ENCODE peak calls at places on chromosomes 12 and 14, in seven cellular contexts. C is sigmoid colon, Q is suprapubic skin, K is upper lobe of left lung, H is ovary, O is stomach, N is HepG2. F is an unnamed sample.

GRCh38 chr12:85874064-85874463 is at the start of gene NTS:
- DNase-seq in H (no peak), K (no peak), N (no peak), C (no peak), Q (no peak), O (no peak), F (no peak)

GRCh38 chr14:33460119-33460518 is 490.8 kb downstream of the EGLN3 start:
- DNase-seq in C (peak), K (no peak), H (no peak), N (no peak), O (no peak), Q (no peak), F (no peak)

GRCh38 chr14:61678966-61679365 is 16.3 kb upstream of the HIF1A start:
- DNase-seq in O (no peak), K (no peak), H (no peak), C (no peak), Q (no peak), N (no peak), F (no peak)

GRCh38 chr12:99975321-99975720 is 9.4 kb downstream of the ANKS1B start:
- DNase-seq in Q (no peak), C (no peak), K (no peak), N (no peak), O (no peak), H (no peak), F (no peak)

GRCh38 chr12:132356686-132357622 is 27.6 kb upstream of the GALNT9 start:
- DNase-seq in O (no peak), H (peak), N (no peak), C (peak), Q (no peak), K (peak), F (no peak)

GRCh38 chr12:112759786-112760185 is 31.8 kb upstream of the RPH3A start:
- DNase-seq in Q (no peak), N (no peak), O (no peak), C (no peak), H (no peak), K (peak), F (no peak)

GRCh38 chr14:22737052-22737451 is 29.4 kb upstream of the OXA1L start:
- DNase-seq in O (no peak), K (no peak), N (no peak), Q (no peak), H (no peak), C (no peak), F (no peak)

GRCh38 chr12:20189767-20190166 is 178.6 kb upstream of the PDE3A start:
- DNase-seq in Q (no peak), N (no peak), K (no peak), O (no peak), C (no peak), H (no peak), F (no peak)

GRCh38 chr12:113162102-113163029 is 12.8 kb downstream of the CFAP73 start:
- DNase-seq in K (no peak), H (no peak), N (no peak), Q (no peak), C (no peak), O (no peak), F (no peak)

GRCh38 chr14:26841920-26842741 is 244.3 kb upstream of the NOVA1 start:
- DNase-seq in H (peak), K (no peak), O (peak), Q (peak), C (peak), N (peak), F (peak)

GRCh38 chr14:74302160-74302628 is 540 bp downstream of the ABCD4 start:
- DNase-seq in N (peak), Q (no peak), K (no peak), H (no peak), O (no peak), C (no peak), F (no peak)

GRCh38 chr12:42862055-42862454 is 272.5 kb upstream of the PRICKLE1 start:
- DNase-seq in N (no peak), C (no peak), O (no peak), Q (no peak), K (no peak), H (no peak), F (no peak)

GRCh38 chr14:92224348-92224954 is 98.5 kb upstream of the SLC24A4 start:
- DNase-seq in C (no peak), K (no peak), H (no peak), Q (no peak), N (no peak), O (no peak), F (no peak)

GRCh38 chr12:93595336-93595735 is 22.9 kb downstream of the SOCS2 start:
- DNase-seq in K (no peak), H (no peak), O (no peak), N (no peak), Q (no peak), C (no peak), F (no peak)

GRCh38 chr12:79682593-79682992 is 8.2 kb downstream of the PAWR start:
- DNase-seq in K (no peak), Q (no peak), N (no peak), C (no peak), H (no peak), O (no peak), F (no peak)

GRCh38 chr12:124501080-124501642 is 66.3 kb downstream of the NCOR2 start:
- DNase-seq in C (no peak), Q (no peak), H (no peak), N (no peak), K (no peak), O (no peak), F (no peak)
- TF ChIP-seq EP300 in C (no peak), Q (no peak), H (no peak), N (no peak), K (no peak), O (no peak), F (no peak)

DNA sequence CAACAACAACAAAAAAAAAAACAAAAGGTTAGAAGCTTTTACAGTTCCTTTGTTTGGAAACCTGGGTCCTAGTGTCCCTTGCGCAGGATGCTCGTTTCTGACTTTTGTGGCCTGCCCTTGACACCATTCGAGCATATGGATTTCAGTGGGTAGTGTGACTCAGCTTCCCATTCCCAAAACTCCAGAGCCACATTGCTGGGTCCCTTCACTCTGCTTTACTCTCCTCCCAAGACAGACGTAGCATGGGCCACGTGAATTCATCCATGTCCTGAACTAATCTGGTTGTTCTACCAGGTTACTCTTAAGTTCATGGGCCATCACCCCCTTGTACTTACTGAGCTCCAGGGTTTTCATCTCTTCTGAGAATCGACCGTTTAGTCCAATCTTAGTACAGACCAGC is 68.0 kb upstream of the MAX start:
- DNase-seq in H (no peak), C (no peak), K (no peak), O (no peak), N (no peak), Q (no peak), F (no peak)
- H3K4me3 ChIP-seq in H (no peak), C (peak), K (no peak), O (peak), N (no peak), Q (no peak), F (no peak)

DNA sequence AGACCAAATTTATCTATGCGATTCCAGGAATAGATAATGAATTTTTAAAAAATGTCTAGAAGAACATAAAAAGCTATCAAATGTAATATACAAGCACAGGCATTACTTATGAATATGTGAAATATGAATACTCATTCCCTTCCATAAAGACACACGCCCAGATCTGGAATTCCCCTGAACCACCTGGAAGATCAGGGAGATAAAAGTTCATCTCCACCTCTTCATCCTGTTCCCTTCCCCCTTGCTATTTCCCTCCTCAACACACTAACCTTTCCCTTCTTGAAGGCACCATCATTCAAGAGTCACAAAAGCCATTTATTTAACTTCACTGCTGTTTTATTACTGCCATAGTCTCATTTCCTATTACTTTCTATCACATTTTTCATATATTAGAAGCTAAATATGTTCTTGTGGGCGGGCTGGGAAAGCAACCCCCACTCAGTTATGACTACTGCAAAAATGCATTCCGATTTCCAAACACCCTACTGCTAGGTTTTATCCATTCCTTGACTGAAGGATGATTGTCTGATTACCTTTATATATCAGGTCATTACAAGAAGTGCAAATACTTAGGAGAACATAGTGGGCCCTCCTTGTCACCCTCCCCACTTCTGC is 16.1 kb downstream of the FGD6 start:
- DNase-seq in O (no peak), C (no peak), K (no peak), N (no peak), H (no peak), Q (no peak), F (no peak)
- TF ChIP-seq EP300 in O (no peak), C (no peak), K (no peak), N (no peak), H (no peak), Q (no peak), F (no peak)

DNA sequence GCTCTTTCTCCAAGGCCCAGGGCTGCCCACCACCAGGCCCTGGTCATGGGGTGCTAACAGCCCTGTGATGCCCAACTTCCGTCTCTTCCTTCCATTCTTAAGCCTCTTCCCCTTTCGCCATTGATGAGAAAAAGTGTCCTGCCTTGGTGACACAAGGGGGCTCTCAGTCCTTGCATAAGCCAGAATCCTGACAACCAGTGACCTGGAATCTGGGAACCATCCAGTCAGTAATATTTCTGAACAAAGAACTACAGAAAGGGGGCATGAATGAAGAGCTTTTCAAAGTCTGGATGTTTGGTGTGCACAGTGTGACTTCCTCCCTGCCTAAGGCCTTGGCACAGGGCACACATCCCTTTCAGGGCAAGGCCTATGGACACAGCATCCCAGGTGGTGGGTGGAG is 49.7 kb upstream of the GPATCH2L start:
- DNase-seq in Q (no peak), H (no peak), C (no peak), K (no peak), N (peak), O (no peak), F (no peak)
- H3K4me3 ChIP-seq in Q (no peak), H (no peak), C (no peak), K (no peak), N (no peak), O (no peak), F (no peak)

DNA sequence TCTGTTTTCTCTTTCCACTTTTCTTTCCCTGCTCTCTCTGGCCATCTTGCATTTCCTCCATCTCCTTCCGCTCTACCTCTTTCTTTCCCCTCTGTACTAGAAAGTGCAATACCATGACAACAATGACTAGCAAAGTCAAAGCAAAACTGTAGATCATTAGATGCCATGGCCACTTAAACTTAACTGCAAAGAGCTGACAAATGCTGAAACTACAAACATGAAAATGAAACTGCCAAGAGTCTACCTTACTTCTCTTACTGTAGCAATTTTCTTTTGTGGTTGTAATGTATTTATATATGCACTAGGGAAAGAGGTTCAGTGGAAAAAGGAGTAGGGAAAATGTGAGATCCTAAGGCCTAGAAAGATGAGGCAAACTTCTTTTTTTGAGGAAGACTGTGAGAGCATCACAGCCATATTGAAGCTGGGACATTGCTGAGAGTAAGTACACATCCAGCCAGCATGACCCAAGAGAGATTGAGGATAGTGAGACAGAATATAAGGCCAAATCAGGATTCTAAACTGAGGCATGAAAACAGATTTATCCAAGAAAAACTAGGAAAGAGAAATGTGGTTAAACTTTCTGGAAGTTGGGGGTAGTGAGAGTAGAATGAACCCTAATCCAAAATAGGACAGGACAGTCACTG is 276.6 kb upstream of the NAV3 start:
- DNase-seq in K (no peak), H (no peak), O (no peak), Q (no peak), N (no peak), C (no peak), F (no peak)
- TF ChIP-seq EP300 in K (no peak), H (no peak), O (no peak), Q (no peak), N (no peak), C (no peak), F (no peak)

DNA sequence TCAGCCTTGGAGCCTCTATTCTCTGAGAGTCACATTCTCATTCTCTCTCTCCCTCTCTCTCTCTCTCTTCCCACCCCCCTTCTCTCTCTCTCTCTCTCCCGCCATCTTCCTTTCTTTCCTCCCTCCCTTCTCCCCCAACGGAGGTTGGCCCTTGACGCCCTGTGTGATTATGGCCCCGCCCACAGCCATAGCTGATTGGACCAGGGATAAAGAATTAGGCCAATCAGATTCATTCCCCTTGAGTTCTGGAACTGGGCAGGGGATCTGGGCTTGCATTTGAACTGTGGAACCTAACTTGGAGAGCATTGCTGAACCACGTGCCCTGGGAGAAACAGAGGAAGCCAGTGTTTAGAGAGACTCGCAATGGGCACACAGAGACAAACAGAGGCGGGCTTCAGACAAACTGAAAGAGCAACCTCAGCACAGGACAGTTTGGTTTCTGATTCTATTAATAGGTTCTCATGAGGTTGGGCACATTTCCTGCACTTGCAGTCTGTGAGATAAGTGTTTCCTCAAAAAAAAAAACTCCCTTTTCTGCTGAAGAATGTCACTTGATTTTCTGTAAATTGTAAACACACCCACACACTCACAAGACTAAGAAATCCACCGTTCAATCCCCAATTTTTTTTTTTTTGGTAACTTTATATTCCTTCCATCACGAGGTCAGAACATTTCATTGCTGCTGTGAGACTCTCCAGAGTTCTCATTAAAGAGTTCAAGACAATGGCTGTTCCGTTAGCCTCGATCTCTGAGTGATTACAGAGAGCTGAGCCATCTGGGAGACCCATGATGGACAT is 3.6 kb upstream of the P2RX7 start:
- DNase-seq in K (no peak), Q (peak), N (peak), H (peak), C (peak), O (peak), F (peak)
- H3K4me3 ChIP-seq in K (peak), Q (peak), N (no peak), H (no peak), C (peak), O (peak), F (no peak)

GRCh38 chr12:54935235-54935951 is 49.2 kb downstream of the TESPA1 start:
- DNase-seq in O (no peak), Q (no peak), C (no peak), N (peak), K (no peak), H (no peak), F (no peak)
- TF ChIP-seq EP300 in O (no peak), Q (no peak), C (no peak), N (no peak), K (no peak), H (no peak), F (no peak)

GRCh38 chr12:62732861-62733427 is 202.0 kb downstream of the PPM1H start:
- DNase-seq in H (no peak), C (no peak), Q (no peak), N (no peak), K (no peak), O (no peak), F (no peak)
- H3K4me3 ChIP-seq in H (no peak), C (no peak), Q (no peak), N (no peak), K (no peak), O (no peak), F (no peak)